ENCODE peak calls at places on chromosomes 11 and 22, in seven cellular contexts. One of them, this sample, is unnamed.

GRCh38 chr22:19853058-19853878 is 1.4 kb downstream of the GNB1L start:
- DNase-seq in left lung: no peak
- DNase-seq in germinal center: no peak
- DNase-seq in ecto neural progenitor cell: no peak
- DNase-seq in tibial nerve: no peak
- DNase-seq in cerebellar cortex: no peak
- DNase-seq in thoracic aorta: no peak
- DNase-seq in this sample: no peak

GRCh38 chr11:77749232-77749631 is 71.3 kb downstream of the RSF1 start:
- DNase-seq in ecto neural progenitor cell: no peak
- DNase-seq in germinal center: no peak
- DNase-seq in thoracic aorta: no peak
- DNase-seq in cerebellar cortex: no peak
- DNase-seq in left lung: no peak
- DNase-seq in tibial nerve: no peak
- DNase-seq in this sample: no peak

GRCh38 chr11:102592634-102593581 is 32.2 kb downstream of the MMP20 start:
- DNase-seq in thoracic aorta: no peak
- DNase-seq in left lung: no peak
- DNase-seq in ecto neural progenitor cell: no peak
- DNase-seq in tibial nerve: no peak
- DNase-seq in cerebellar cortex: peak; percentile 8
- DNase-seq in germinal center: no peak
- DNase-seq in this sample: no peak

GRCh38 chr11:73143126-73143838 is 1.2 kb upstream of the FCHSD2 start:
- DNase-seq in thoracic aorta: no peak
- DNase-seq in tibial nerve: no peak
- DNase-seq in cerebellar cortex: no peak
- DNase-seq in left lung: no peak
- DNase-seq in ecto neural progenitor cell: no peak
- DNase-seq in germinal center: peak; percentile 33
- DNase-seq in this sample: peak; percentile 69

GRCh38 chr11:118530683-118531596 is at the start of gene TMEM25:
- DNase-seq in cerebellar cortex: peak; percentile 61
- DNase-seq in tibial nerve: no peak
- DNase-seq in ecto neural progenitor cell: peak; percentile 85
- DNase-seq in thoracic aorta: no peak
- DNase-seq in germinal center: peak; percentile 81
- DNase-seq in left lung: peak; percentile 90
- DNase-seq in this sample: no peak

GRCh38 chr22:38221908-38222796 is 20.4 kb downstream of the MAFF start:
- DNase-seq in tibial nerve: no peak
- DNase-seq in germinal center: no peak
- DNase-seq in ecto neural progenitor cell: no peak
- DNase-seq in thoracic aorta: no peak
- DNase-seq in cerebellar cortex: no peak
- DNase-seq in left lung: no peak
- DNase-seq in this sample: no peak

GRCh38 chr22:43308451-43309235 is 34.5 kb downstream of the SCUBE1 start:
- DNase-seq in cerebellar cortex: no peak
- DNase-seq in germinal center: no peak
- DNase-seq in left lung: peak; percentile 63
- DNase-seq in thoracic aorta: no peak
- DNase-seq in tibial nerve: no peak
- DNase-seq in ecto neural progenitor cell: no peak
- DNase-seq in this sample: no peak

GRCh38 chr22:50577987-50578775 is at the start of gene CPT1B:
- DNase-seq in germinal center: no peak
- DNase-seq in thoracic aorta: no peak
- DNase-seq in ecto neural progenitor cell: no peak
- DNase-seq in left lung: no peak
- DNase-seq in tibial nerve: no peak
- DNase-seq in cerebellar cortex: no peak
- DNase-seq in this sample: no peak

GRCh38 chr11:65479184-65480145 is 19.4 kb upstream of the MALAT1 start:
- DNase-seq in tibial nerve: no peak
- DNase-seq in thoracic aorta: peak; percentile 72
- DNase-seq in germinal center: no peak
- DNase-seq in cerebellar cortex: peak; percentile 85
- DNase-seq in ecto neural progenitor cell: peak; percentile 68
- DNase-seq in left lung: no peak
- DNase-seq in this sample: peak; percentile 86

GRCh38 chr22:45221201-45221600 is 19.5 kb downstream of the KIAA0930 start:
- DNase-seq in thoracic aorta: no peak
- DNase-seq in tibial nerve: no peak
- DNase-seq in germinal center: no peak
- DNase-seq in ecto neural progenitor cell: no peak
- DNase-seq in left lung: no peak
- DNase-seq in cerebellar cortex: no peak
- DNase-seq in this sample: no peak

GRCh38 chr11:59158206-59159068 is 13.5 kb upstream of the DTX4 start:
- DNase-seq in left lung: no peak
- DNase-seq in tibial nerve: no peak
- DNase-seq in cerebellar cortex: peak; percentile 78
- DNase-seq in ecto neural progenitor cell: peak; percentile 62
- DNase-seq in germinal center: peak; percentile 73
- DNase-seq in thoracic aorta: no peak
- DNase-seq in this sample: no peak

GRCh38 chr11:101686514-101686913 is 102.7 kb upstream of the TRPC6 start:
- DNase-seq in germinal center: no peak
- DNase-seq in cerebellar cortex: no peak
- DNase-seq in tibial nerve: no peak
- DNase-seq in ecto neural progenitor cell: no peak
- DNase-seq in thoracic aorta: no peak
- DNase-seq in left lung: no peak
- DNase-seq in this sample: no peak

GRCh38 chr11:96149743-96150555 is 193.0 kb downstream of the MAML2 start:
- DNase-seq in thoracic aorta: no peak
- DNase-seq in left lung: no peak
- DNase-seq in germinal center: no peak
- DNase-seq in ecto neural progenitor cell: no peak
- DNase-seq in cerebellar cortex: no peak
- DNase-seq in tibial nerve: no peak
- DNase-seq in this sample: no peak

GRCh38 chr22:39574779-39575551 is 4.4 kb downstream of the CACNA1I start:
- DNase-seq in ecto neural progenitor cell: no peak
- DNase-seq in germinal center: no peak
- DNase-seq in thoracic aorta: no peak
- DNase-seq in tibial nerve: no peak
- DNase-seq in cerebellar cortex: no peak
- DNase-seq in left lung: no peak
- DNase-seq in this sample: no peak

GRCh38 chr11:128555606-128556005 is 31.8 kb downstream of the ETS1 start:
- DNase-seq in ecto neural progenitor cell: no peak
- DNase-seq in germinal center: no peak
- DNase-seq in tibial nerve: no peak
- DNase-seq in thoracic aorta: no peak
- DNase-seq in cerebellar cortex: peak; percentile 7
- DNase-seq in left lung: no peak
- DNase-seq in this sample: no peak

GRCh38 chr11:8777907-8778767 is 95.5 kb downstream of the RPL27A start:
- DNase-seq in cerebellar cortex: no peak
- DNase-seq in thoracic aorta: peak; percentile 53
- DNase-seq in tibial nerve: no peak
- DNase-seq in ecto neural progenitor cell: no peak
- DNase-seq in germinal center: peak; percentile 30
- DNase-seq in left lung: no peak
- DNase-seq in this sample: peak; percentile 89

GRCh38 chr22:41891407-41891806 is 23.5 kb downstream of the SHISA8 start:
- DNase-seq in left lung: no peak
- DNase-seq in tibial nerve: no peak
- DNase-seq in thoracic aorta: no peak
- DNase-seq in germinal center: no peak
- DNase-seq in ecto neural progenitor cell: no peak
- DNase-seq in cerebellar cortex: no peak
- DNase-seq in this sample: no peak

GRCh38 chr11:126978155-126978554 is 22.4 kb downstream of the KIRREL3 start:
- DNase-seq in cerebellar cortex: no peak
- DNase-seq in tibial nerve: no peak
- DNase-seq in thoracic aorta: no peak
- DNase-seq in ecto neural progenitor cell: no peak
- DNase-seq in left lung: no peak
- DNase-seq in germinal center: no peak
- DNase-seq in this sample: no peak

GRCh38 chr11:121063728-121064127 is 37.3 kb upstream of the TECTA start:
- DNase-seq in cerebellar cortex: no peak
- DNase-seq in ecto neural progenitor cell: no peak
- DNase-seq in left lung: no peak
- DNase-seq in thoracic aorta: no peak
- DNase-seq in tibial nerve: no peak
- DNase-seq in germinal center: peak; percentile 4
- DNase-seq in this sample: no peak

GRCh38 chr22:20159088-20159487 is 8.2 kb upstream of the CCDC188 start:
- DNase-seq in germinal center: no peak
- DNase-seq in left lung: no peak
- DNase-seq in ecto neural progenitor cell: peak; percentile 77
- DNase-seq in thoracic aorta: no peak
- DNase-seq in cerebellar cortex: no peak
- DNase-seq in tibial nerve: no peak
- DNase-seq in this sample: no peak

GRCh38 chr11:88439356-88439755 is 101.8 kb upstream of the CTSC start:
- DNase-seq in germinal center: no peak
- DNase-seq in tibial nerve: no peak
- DNase-seq in ecto neural progenitor cell: no peak
- DNase-seq in left lung: no peak
- DNase-seq in thoracic aorta: no peak
- DNase-seq in cerebellar cortex: no peak
- DNase-seq in this sample: no peak

This sample was measured in lower leg skin.